ENCODE peak calls at places on chromosomes 11 and 22, in nine cellular contexts. N is dermis blood vessel endothelial cell; X is NCI-H1105; H is glutamatergic neuron; U is stimulated activated CD4-positive, alpha-beta T cell treated with anti-CD3 and anti-CD28 coated beads, Interleukin-4, amount 100 ng/mL, for 48 hours; Y is lower leg skin; V is EH; Q is AG08396; P is adipocyte. D is an unnamed sample.

GRCh38 chr11:47924184-47924671 is 56.1 kb upstream of the PTPRJ start:
- DNase-seq in N (no peak), X (no peak), H (no peak), U (no peak), Y (no peak), V (peak; percentile 89), Q (peak; percentile 49), P (peak; percentile 45), D (no peak)

GRCh38 chr11:5690216-5690615 is 626 bp downstream of the TRIM22 start:
- DNase-seq in N (peak; percentile 27), X (no peak), H (no peak), U (no peak), Y (no peak), V (peak; percentile 57), Q (peak; percentile 24), P (peak; percentile 34), D (peak; percentile 54)

GRCh38 chr11:44456544-44457270 is 108.8 kb upstream of the CD82 start:
- DNase-seq in N (peak; percentile 8), X (no peak), H (no peak), U (no peak), Y (no peak), V (no peak), Q (peak; percentile 21), P (no peak), D (no peak)

GRCh38 chr11:61120865-61121831 is 18.9 kb downstream of the CD5 start:
- DNase-seq in N (no peak), X (no peak), H (no peak), U (no peak), Y (no peak), V (peak; percentile 23), Q (peak; percentile 51), P (no peak), D (no peak)

GRCh38 chr11:44886765-44887164 is 63.9 kb downstream of the TP53I11 start:
- DNase-seq in N (peak; percentile 62), X (no peak), H (no peak), U (no peak), Y (no peak), V (peak; percentile 75), Q (peak; percentile 66), P (peak; percentile 62), D (no peak)

GRCh38 chr11:90250970-90251369 is 28.1 kb upstream of the CHORDC1 start:
- DNase-seq in N (peak; percentile 66), X (no peak), H (no peak), U (no peak), Y (no peak), V (no peak), Q (no peak), P (no peak), D (peak; percentile 84)

GRCh38 chr11:3137486-3138177 is 27.5 kb downstream of the OSBPL5 start:
- DNase-seq in N (no peak), X (no peak), H (peak; percentile 16), U (no peak), Y (no peak), V (no peak), Q (no peak), P (no peak), D (peak; percentile 32)

GRCh38 chr22:40300884-40301672 is 45.2 kb upstream of the ADSL start:
- DNase-seq in N (no peak), X (no peak), H (no peak), U (no peak), Y (no peak), V (no peak), Q (no peak), P (no peak), D (no peak)

GRCh38 chr22:26822300-26822699 is 164.9 kb downstream of the MIAT start:
- DNase-seq in N (no peak), X (no peak), H (no peak), U (no peak), Y (no peak), V (no peak), Q (no peak), P (no peak), D (no peak)

GRCh38 chr11:126149759-126150236 is 61.7 kb downstream of the RPUSD4 start:
- DNase-seq in N (peak; percentile 24), X (no peak), H (no peak), U (no peak), Y (no peak), V (peak; percentile 13), Q (no peak), P (no peak), D (peak; percentile 80)

GRCh38 chr11:120648706-120649250 is 137.2 kb downstream of the GRIK4 start:
- DNase-seq in N (no peak), X (no peak), H (no peak), U (no peak), Y (no peak), V (no peak), Q (no peak), P (no peak), D (no peak)

GRCh38 chr11:36131719-36132349 is 157.4 kb downstream of the COMMD9 start:
- DNase-seq in N (peak; percentile 82), X (no peak), H (peak; percentile 72), U (no peak), Y (peak; percentile 51), V (peak; percentile 56), Q (peak; percentile 64), P (peak; percentile 81), D (no peak)

GRCh38 chr22:28043269-28043668 is 124.2 kb upstream of the PITPNB start:
- DNase-seq in N (no peak), X (no peak), H (no peak), U (no peak), Y (no peak), V (peak; percentile 26), Q (no peak), P (no peak), D (no peak)

GRCh38 chr11:126712017-126712625 is 288.4 kb downstream of the KIRREL3 start:
- DNase-seq in N (no peak), X (no peak), H (no peak), U (no peak), Y (no peak), V (no peak), Q (no peak), P (no peak), D (peak; percentile 35)

GRCh38 chr11:116169776-116170175 is 603.0 kb downstream of the BUD13 start:
- DNase-seq in N (no peak), X (no peak), H (no peak), U (no peak), Y (no peak), V (no peak), Q (no peak), P (no peak), D (no peak)

GRCh38 chr11:68461284-68461861 is 821 bp downstream of the PPP6R3 start:
- DNase-seq in N (peak; percentile 54), X (peak; percentile 10), H (no peak), U (no peak), Y (no peak), V (peak; percentile 47), Q (no peak), P (no peak), D (no peak)

GRCh38 chr11:45182902-45183301 is 36.5 kb downstream of the PRDM11 start:
- DNase-seq in N (peak; percentile 72), X (no peak), H (no peak), U (no peak), Y (no peak), V (peak; percentile 40), Q (peak; percentile 66), P (peak; percentile 56), D (no peak)

GRCh38 chr11:77055056-77055680 is 11.6 kb upstream of the CAPN5 start:
- DNase-seq in N (no peak), X (no peak), H (no peak), U (no peak), Y (no peak), V (no peak), Q (no peak), P (no peak), D (no peak)

GRCh38 chr11:61062181-61062955 is 39.9 kb upstream of the CD5 start:
- DNase-seq in N (no peak), X (no peak), H (no peak), U (no peak), Y (no peak), V (no peak), Q (no peak), P (no peak), D (no peak)

GRCh38 chr22:29780781-29781676 is 13.9 kb downstream of the UQCR10 start:
- DNase-seq in N (peak; percentile 34), X (no peak), H (peak; percentile 27), U (no peak), Y (no peak), V (peak; percentile 90), Q (peak; percentile 83), P (peak; percentile 71), D (no peak)

GRCh38 chr22:44046485-44047141 is 22.5 kb downstream of the PARVB start:
- DNase-seq in N (no peak), X (no peak), H (no peak), U (no peak), Y (no peak), V (no peak), Q (no peak), P (no peak), D (no peak)

GRCh38 chr11:102653744-102654291 is 28.7 kb upstream of the MMP20 start:
- DNase-seq in N (peak; percentile 8), X (no peak), H (no peak), U (no peak), Y (no peak), V (no peak), Q (no peak), P (no peak), D (no peak)

GRCh38 chr11:15367695-15368094 is 253.0 kb downstream of the INSC start:
- DNase-seq in N (no peak), X (no peak), H (no peak), U (no peak), Y (no peak), V (no peak), Q (no peak), P (no peak), D (no peak)

GRCh38 chr11:94147433-94147845 is 18.8 kb downstream of the PANX1 start:
- DNase-seq in N (no peak), X (no peak), H (no peak), U (no peak), Y (no peak), V (no peak), Q (no peak), P (no peak), D (no peak)

GRCh38 chr22:41857860-41858199 is 24.9 kb downstream of the SREBF2 start:
- DNase-seq in N (no peak), X (no peak), H (no peak), U (no peak), Y (no peak), V (no peak), Q (no peak), P (no peak), D (no peak)